ENCODE peak calls at places on chromosomes 3 and 15, in eight cellular contexts. V, J, M, T, K, Q, F and D are unnamed samples.

GRCh38 chr15:89307791-89308190 is 26.8 kb downstream of the POLG start:
- DNase-seq in V (no peak), J (no peak), M (peak; percentile 33), T (no peak), K (no peak), Q (no peak), F (no peak), D (no peak)

GRCh38 chr3:22106213-22106867 is 355.3 kb upstream of the ZNF385D start:
- DNase-seq in V (no peak), J (no peak), M (no peak), T (no peak), K (no peak), Q (no peak), F (no peak), D (peak; percentile 2)

GRCh38 chr3:153210116-153210515 is 48.1 kb downstream of the RAP2B start:
- DNase-seq in V (no peak), J (no peak), M (no peak), T (peak; percentile 38), K (no peak), Q (peak; percentile 9), F (no peak), D (peak; percentile 42)

GRCh38 chr15:101373580-101373979 is 78.5 kb upstream of the SNRPA1 start:
- DNase-seq in V (no peak), J (no peak), M (no peak), T (no peak), K (no peak), Q (no peak), F (no peak), D (no peak)

GRCh38 chr3:132006605-132007204 is 28.1 kb downstream of the CPNE4 start:
- DNase-seq in V (peak; percentile 53), J (no peak), M (no peak), T (peak; percentile 43), K (peak; percentile 30), Q (peak; percentile 55), F (no peak), D (peak; percentile 60)

GRCh38 chr3:194327030-194327413 is 24.1 kb downstream of the CPN2 start:
- DNase-seq in V (no peak), J (no peak), M (no peak), T (peak; percentile 63), K (no peak), Q (no peak), F (no peak), D (peak; percentile 40)

GRCh38 chr3:16849240-16849639 is 35.5 kb upstream of the PLCL2 start:
- DNase-seq in V (no peak), J (no peak), M (no peak), T (peak; percentile 37), K (no peak), Q (no peak), F (peak; percentile 24), D (peak; percentile 52)

GRCh38 chr3:30693470-30694120 is 87.2 kb downstream of the TGFBR2 start:
- DNase-seq in V (peak; percentile 77), J (no peak), M (peak; percentile 48), T (peak; percentile 83), K (no peak), Q (peak; percentile 41), F (peak; percentile 12), D (peak; percentile 74)

GRCh38 chr15:39856357-39856756 is 63.7 kb downstream of the GPR176 start:
- DNase-seq in V (no peak), J (no peak), M (no peak), T (no peak), K (peak; percentile 55), Q (no peak), F (no peak), D (no peak)

GRCh38 chr3:55935241-55935640 is 448.1 kb upstream of the WNT5A start:
- DNase-seq in V (no peak), J (no peak), M (no peak), T (no peak), K (no peak), Q (no peak), F (no peak), D (no peak)

GRCh38 chr15:69793783-69794451 is 303.8 kb downstream of the TLE3 start:
- DNase-seq in V (no peak), J (no peak), M (no peak), T (no peak), K (no peak), Q (no peak), F (no peak), D (no peak)

GRCh38 chr15:63805993-63806980 is 27.5 kb downstream of the HERC1 start:
- DNase-seq in V (no peak), J (no peak), M (no peak), T (no peak), K (no peak), Q (no peak), F (peak; percentile 11), D (peak; percentile 9)

GRCh38 chr3:59895972-59896371 is 846.1 kb upstream of the CFAP20DC start:
- DNase-seq in V (no peak), J (no peak), M (no peak), T (no peak), K (no peak), Q (no peak), F (no peak), D (no peak)

GRCh38 chr3:23304424-23304823 is 101.3 kb downstream of the UBE2E2 start:
- DNase-seq in V (no peak), J (peak; percentile 52), M (no peak), T (peak; percentile 24), K (no peak), Q (no peak), F (no peak), D (no peak)

GRCh38 chr3:44415421-44415820 is 62.0 kb downstream of the ZNF445 start:
- DNase-seq in V (no peak), J (no peak), M (no peak), T (no peak), K (no peak), Q (no peak), F (no peak), D (no peak)

GRCh38 chr3:182244222-182244971 is 532.7 kb downstream of the SOX2 start:
- DNase-seq in V (no peak), J (no peak), M (no peak), T (no peak), K (no peak), Q (no peak), F (no peak), D (no peak)

GRCh38 chr3:120506828-120507774 is 56.3 kb upstream of the FSTL1 start:
- DNase-seq in V (peak; percentile 46), J (no peak), M (no peak), T (peak; percentile 63), K (no peak), Q (no peak), F (no peak), D (peak; percentile 87)

GRCh38 chr15:60426870-60427528 is 29.2 kb upstream of the ANXA2 start:
- DNase-seq in V (no peak), J (peak; percentile 92), M (no peak), T (peak; percentile 81), K (no peak), Q (peak; percentile 70), F (no peak), D (peak; percentile 88)
- H3K4me3 ChIP-seq in V (no peak overlapping the region), J (no peak overlapping the region), M (no peak overlapping the region), T (no peak overlapping the region), K (no peak overlapping the region), Q (no peak overlapping the region), F (no peak overlapping the region), D (no peak overlapping the region)

GRCh38 chr15:76840830-76841460 is 64.2 kb downstream of the SCAPER start:
- DNase-seq in V (peak; percentile 48), J (peak; percentile 14), M (peak; percentile 24), T (peak; percentile 67), K (no peak), Q (peak; percentile 21), F (no peak), D (peak; percentile 63)
- TF ChIP-seq CTCF in V (peak; percentile 88), J (peak; percentile 65), M (peak; percentile 67), T (peak; percentile 69), K (peak; percentile 25), Q (peak; percentile 49), F (peak; percentile 57), D (peak; percentile 66)

GRCh38 chr3:127019449-127019848 is 36.5 kb downstream of the PLXNA1 start:
- DNase-seq in V (no peak), J (no peak), M (no peak), T (no peak), K (no peak), Q (peak; percentile 63), F (no peak), D (peak; percentile 16)
- H3K4me3 ChIP-seq in V (no peak overlapping the region), J (no peak overlapping the region), M (no peak overlapping the region), T (no peak overlapping the region), K (no peak overlapping the region), Q (no peak overlapping the region), F (no peak overlapping the region), D (no peak overlapping the region)

DNA sequence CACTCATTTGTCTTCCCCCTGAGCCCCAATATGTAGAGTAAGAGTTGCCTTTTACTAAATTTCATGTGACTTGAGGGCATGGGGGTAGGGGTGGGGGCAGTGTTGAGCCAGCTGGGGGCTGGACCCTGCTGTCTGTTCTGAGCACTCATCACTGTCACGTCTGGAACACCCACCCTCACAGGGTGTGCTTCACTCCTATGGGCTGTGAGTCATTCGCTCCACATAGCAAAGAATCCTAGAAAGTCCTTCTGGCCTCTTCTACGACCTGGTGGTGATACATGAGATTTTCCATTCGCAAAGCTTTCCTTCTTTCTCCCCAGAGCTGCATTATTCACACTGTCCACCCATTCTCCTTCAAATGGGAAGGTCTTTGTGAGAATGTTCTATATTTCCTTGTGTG is 43.6 kb upstream of the MGLL start:
- DNase-seq in V (peak; percentile 26), J (no peak), M (no peak), T (peak; percentile 39), K (no peak), Q (peak; percentile 27), F (no peak), D (peak; percentile 70)
- TF ChIP-seq CTCF in V (no peak), J (peak; percentile 18), M (peak; percentile 21), T (peak; percentile 19), K (no peak), Q (no peak), F (no peak), D (peak; percentile 28)

DNA sequence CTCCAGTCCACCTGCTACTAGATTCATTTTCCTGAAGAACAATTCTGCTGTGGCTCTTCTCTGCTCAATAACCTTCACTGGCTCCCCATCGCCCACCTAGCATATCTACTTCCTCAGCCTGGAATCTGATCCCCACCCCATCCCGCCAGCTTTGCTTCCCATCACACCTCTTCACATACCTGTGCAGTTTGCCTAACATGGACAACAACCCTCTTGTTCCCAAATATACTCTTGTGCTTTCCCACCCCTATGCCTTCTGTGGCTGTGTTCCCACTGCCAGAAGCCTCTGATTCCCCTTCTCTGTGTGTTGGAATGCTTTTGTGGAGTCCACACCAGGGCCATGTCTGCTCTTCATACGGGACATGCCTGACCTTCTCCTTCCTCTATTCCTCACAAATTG is 29.5 kb downstream of the CMTM7 start:
- DNase-seq in V (no peak), J (no peak), M (no peak), T (no peak), K (no peak), Q (no peak), F (no peak), D (no peak)
- H3K4me3 ChIP-seq in V (no peak overlapping the region), J (no peak overlapping the region), M (no peak overlapping the region), T (no peak overlapping the region), K (no peak overlapping the region), Q (no peak overlapping the region), F (no peak overlapping the region), D (no peak overlapping the region)

DNA sequence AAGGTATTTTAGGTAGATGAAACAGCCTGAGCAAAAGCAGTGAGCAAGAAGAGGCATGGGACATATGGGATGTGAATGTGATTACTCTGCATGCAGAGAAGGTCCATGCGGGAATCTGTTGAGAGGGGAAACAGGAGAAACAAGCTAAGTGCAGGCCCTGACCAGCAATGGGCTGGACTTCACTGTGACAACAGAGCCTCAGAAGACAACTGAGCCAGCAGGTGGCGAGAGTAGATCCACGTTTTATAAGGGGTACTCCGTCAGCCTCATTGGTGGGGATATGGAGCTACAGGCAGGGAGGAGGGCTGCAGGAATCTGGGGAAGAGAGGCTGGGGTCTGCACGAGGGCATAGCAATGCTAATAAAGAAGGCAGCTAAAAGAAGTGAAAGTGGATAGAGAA is 405.9 kb upstream of the LMCD1 start:
- DNase-seq in V (peak; percentile 30), J (no peak), M (no peak), T (no peak), K (no peak), Q (no peak), F (no peak), D (no peak)
- TF ChIP-seq CTCF in V (no peak), J (no peak), M (no peak), T (no peak), K (no peak), Q (no peak), F (no peak), D (no peak)